ENCODE peak calls at places on chromosome 18, in five cellular contexts. P is SK-N-SH, Q is H1, R is transverse colon, N is vagina. C is an unnamed sample.
A peak's percentile ranks its signal among the peaks of the same experiment; 100 is the strongest.

GRCh38 chr18:58581265-58581664 is 47.6 kb downstream of the ALPK2 start:
- DNase-seq in P (no peak), R (no peak), Q (no peak), N (no peak), C (peak; percentile 43)

GRCh38 chr18:2997846-2998599 is 14.9 kb downstream of the LPIN2 start:
- DNase-seq in P (no peak), N (no peak), Q (no peak), R (no peak), C (no peak)

GRCh38 chr18:78741381-78742340 is 238.0 kb upstream of the SALL3 start:
- DNase-seq in Q (no peak), R (no peak), P (no peak), N (no peak), C (no peak)

GRCh38 chr18:5890606-5891360 is 4.5 kb downstream of the TMEM200C start:
- DNase-seq in R (no peak), N (no peak), P (peak; percentile 90), Q (no peak), C (peak; percentile 83)

GRCh38 chr18:59834267-59834666 is 65.5 kb upstream of the PMAIP1 start:
- DNase-seq in N (no peak), Q (no peak), P (no peak), R (no peak), C (no peak)

GRCh38 chr18:57581301-57581934 is 5.1 kb downstream of the FECH start:
- DNase-seq in P (no peak), Q (no peak), R (peak; percentile 29), N (no peak), C (no peak)

GRCh38 chr18:58495202-58495601 is 133.7 kb downstream of the ALPK2 start:
- DNase-seq in P (no peak), R (no peak), Q (no peak), N (no peak), C (no peak)

GRCh38 chr18:23433360-23433759 is 19.7 kb upstream of the RIOK3 start:
- DNase-seq in N (no peak), R (peak; percentile 69), P (no peak), Q (no peak), C (no peak)

GRCh38 chr18:74286106-74286856 is 5.5 kb downstream of the CYB5A start:
- DNase-seq in R (no peak), Q (no peak), N (no peak), P (no peak), C (no peak)
- H3K27ac ChIP-seq in R (peak overlapping the region; percentile 91), Q (no peak overlapping the region), N (no peak overlapping the region), P (no peak overlapping the region), C (no peak overlapping the region)

DNA sequence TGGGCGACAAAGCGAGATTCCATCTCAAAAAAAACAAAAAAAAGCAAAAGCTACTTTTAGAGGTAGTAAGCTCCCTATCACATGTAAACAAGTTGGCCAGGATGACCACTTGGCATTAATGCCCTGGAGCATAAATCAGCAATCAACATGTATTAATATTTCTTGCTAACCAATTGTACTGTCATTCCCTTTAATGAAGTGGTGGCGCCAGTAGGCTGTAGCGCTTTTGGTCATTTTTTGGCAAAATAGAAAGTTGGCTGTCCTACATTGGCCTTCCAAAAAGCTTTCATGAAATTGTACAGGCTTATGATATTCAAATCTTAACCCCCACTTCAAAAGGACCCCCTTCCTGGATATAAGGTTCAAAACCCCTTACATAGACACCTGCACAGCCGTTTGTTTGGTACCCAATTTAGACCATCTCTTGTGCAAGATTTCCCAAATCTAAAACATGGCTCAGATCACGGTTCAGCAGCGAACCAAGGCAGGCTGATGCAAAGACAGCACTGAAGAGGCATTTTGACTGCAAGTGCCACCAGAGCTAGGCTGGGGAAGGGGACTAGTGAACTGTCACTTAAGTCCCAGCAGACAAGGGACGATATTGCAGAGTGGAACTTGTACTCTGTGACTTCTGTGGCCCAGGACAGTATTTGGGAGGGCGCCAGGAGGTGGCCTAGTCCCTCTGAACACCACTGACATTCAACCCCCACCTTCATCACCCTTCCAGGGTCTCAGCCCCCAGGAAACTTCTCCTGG is 31.9 kb downstream of the SMAD7 start:
- DNase-seq in P (no peak), N (peak; percentile 75), R (no peak), Q (no peak), C (no peak)
- TF ChIP-seq POLR2AphosphoS5 in P (peak; percentile 14), N (no peak), R (no peak), Q (no peak), C (no peak)

GRCh38 chr18:12689256-12689655 is 13.3 kb downstream of the CEP76 start:
- DNase-seq in P (no peak), R (no peak), Q (no peak), N (no peak), C (no peak)

GRCh38 chr18:12691021-12691420 is 11.5 kb downstream of the CEP76 start:
- DNase-seq in R (no peak), P (no peak), Q (no peak), N (no peak), C (no peak)

GRCh38 chr18:12686100-12686499 is 16.4 kb downstream of the CEP76 start:
- DNase-seq in Q (no peak), R (no peak), N (no peak), P (peak; percentile 24), C (peak; percentile 11)
- TF ChIP-seq CTCF in Q (no peak), R (no peak), N (no peak), P (peak; percentile 39), C (peak; percentile 29)

DNA sequence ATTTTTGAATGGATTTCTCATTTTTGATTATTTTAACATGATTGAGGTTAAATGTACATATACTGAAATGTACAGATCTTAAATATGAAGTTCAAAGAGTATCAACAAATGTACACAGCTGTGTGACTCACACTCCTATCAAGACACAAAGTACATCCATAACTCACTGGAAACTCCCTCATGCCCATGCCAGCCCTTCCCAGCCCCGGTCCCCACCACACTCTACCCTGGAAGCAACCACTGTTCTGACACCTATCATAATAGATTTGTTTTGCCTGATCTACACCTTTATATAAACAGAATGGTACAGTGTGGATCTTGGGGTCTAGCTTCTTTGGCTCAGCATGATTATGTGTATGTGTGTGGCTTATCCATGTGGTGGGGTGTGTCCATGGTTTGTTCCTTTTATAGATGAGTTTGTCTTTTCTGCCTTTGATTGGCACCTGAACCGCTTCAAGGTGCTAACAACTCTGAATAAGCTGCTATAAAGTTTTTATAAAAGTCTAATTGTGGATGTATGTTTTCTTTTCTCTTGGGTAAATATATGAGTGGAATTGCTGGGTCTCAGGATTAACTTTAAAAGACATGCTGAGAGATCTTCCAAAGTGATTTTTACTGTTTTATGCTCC is 258.5 kb downstream of the SETBP1 start:
- DNase-seq in N (no peak), R (peak; percentile 57), Q (no peak), P (no peak), C (no peak)
- H3K27ac ChIP-seq in N (no peak overlapping the region), R (no peak overlapping the region), Q (no peak overlapping the region), P (no peak overlapping the region), C (no peak overlapping the region)

GRCh38 chr18:4203525-4203924 is 251.6 kb downstream of the DLGAP1 start:
- DNase-seq in R (no peak), P (no peak), Q (no peak), N (no peak), C (no peak)
- TF ChIP-seq POLR2AphosphoS5 in R (no peak), P (no peak), Q (no peak), N (no peak), C (no peak)

GRCh38 chr18:8426401-8426800 is 182.8 kb upstream of the RAB12 start:
- DNase-seq in N (peak; percentile 49), P (no peak), R (no peak), Q (no peak), C (peak; percentile 70)
- TF ChIP-seq CTCF in N (no peak), P (peak; percentile 51), R (no peak), Q (peak; percentile 80), C (peak; percentile 77)

GRCh38 chr18:35141077-35141476 is 99.8 kb upstream of the ZNF397 start:
- DNase-seq in Q (no peak), P (no peak), R (no peak), N (no peak), C (no peak)

GRCh38 chr18:35141567-35142269 is 99.1 kb upstream of the ZNF397 start:
- DNase-seq in P (no peak), R (no peak), N (no peak), Q (no peak), C (no peak)

GRCh38 chr18:35137632-35138031 is 96.4 kb downstream of the MAPRE2 start:
- DNase-seq in R (no peak), N (no peak), P (no peak), Q (no peak), C (no peak)

GRCh38 chr18:35138773-35139172 is 97.6 kb downstream of the MAPRE2 start:
- DNase-seq in N (no peak), Q (no peak), R (no peak), P (no peak), C (peak; percentile 10)

GRCh38 chr18:35139517-35139916 is 98.3 kb downstream of the MAPRE2 start:
- DNase-seq in N (no peak), P (no peak), R (no peak), Q (no peak), C (peak; percentile 35)
- H3K27ac ChIP-seq in N (no peak overlapping the region), P (no peak overlapping the region), R (no peak overlapping the region), Q (no peak overlapping the region), C (no peak overlapping the region)

GRCh38 chr18:42893991-42894390 is 221.5 kb downstream of the RIT2 start:
- DNase-seq in N (no peak), Q (no peak), R (no peak), P (no peak), C (no peak)
- TF ChIP-seq POLR2AphosphoS5 in N (no peak), Q (no peak), R (no peak), P (no peak), C (no peak)

GRCh38 chr18:9971313-9971920 is 57.6 kb downstream of the VAPA start:
- DNase-seq in R (peak; percentile 78), Q (peak; percentile 33), P (peak; percentile 70), N (no peak), C (peak; percentile 84)
- TF ChIP-seq CTCF in R (peak; percentile 72), Q (peak; percentile 9), P (peak; percentile 83), N (peak; percentile 80), C (peak; percentile 83)